ENCODE peak calls at places on chromosome 20, in four cellular contexts. Y, E, C and T are unnamed samples.

GRCh38 chr20:43238833-43239232 is 49.1 kb upstream of the PTPRT start:
- DNase-seq in Y (no peak), E (no peak), C (no peak), T (no peak)

GRCh38 chr20:23135449-23136447 is 49.6 kb upstream of the CD93 start:
- DNase-seq in Y (no peak), E (no peak), C (no peak), T (no peak)

GRCh38 chr20:58709703-58710039 is 17.1 kb downstream of the NPEPL1 start:
- DNase-seq in Y (no peak), E (no peak), C (no peak), T (no peak)

GRCh38 chr20:21615617-21616080 is 89.8 kb upstream of the PAX1 start:
- DNase-seq in Y (peak), E (peak), C (peak), T (peak)

GRCh38 chr20:50015993-50016770 is 33.4 kb downstream of the SNAI1 start:
- DNase-seq in Y (no peak), E (no peak), C (no peak), T (no peak)

GRCh38 chr20:32301719-32302506 is 24.5 kb downstream of the KIF3B start:
- DNase-seq in Y (no peak), E (no peak), C (no peak), T (no peak)

GRCh38 chr20:4064118-4064962 is 49.0 kb upstream of the RNF24 start:
- DNase-seq in Y (no peak), E (no peak), C (peak), T (no peak)

GRCh38 chr20:49344975-49345374 is 67.1 kb upstream of the ZNFX1 start:
- DNase-seq in Y (no peak), E (no peak), C (peak), T (no peak)

GRCh38 chr20:5947276-5947675 is 3.1 kb downstream of the TRMT6 start:
- DNase-seq in Y (no peak), E (no peak), C (no peak), T (no peak)

GRCh38 chr20:23928788-23929187 is 49.2 kb upstream of the CST5 start:
- DNase-seq in Y (no peak), E (no peak), C (no peak), T (peak)

GRCh38 chr20:54004397-54004940 is 65.9 kb downstream of the BCAS1 start:
- DNase-seq in Y (peak), E (no peak), C (no peak), T (no peak)

GRCh38 chr20:17558154-17558940 is 11.5 kb upstream of the DSTN start:
- DNase-seq in Y (no peak), E (no peak), C (peak), T (no peak)

GRCh38 chr20:47311967-47312681 is 44.4 kb downstream of the ZMYND8 start:
- DNase-seq in Y (no peak), E (no peak), C (no peak), T (no peak)

GRCh38 chr20:63129376-63129965 is 86.5 kb downstream of the YTHDF1 start:
- DNase-seq in Y (no peak), E (no peak), C (no peak), T (no peak)

GRCh38 chr20:48898210-48898609 is 23.3 kb upstream of the ARFGEF2 start:
- DNase-seq in Y (no peak), E (no peak), C (no peak), T (no peak)

GRCh38 chr20:402496-402885 is 5.6 kb upstream of the RBCK1 start:
- DNase-seq in Y (no peak), E (no peak), C (no peak), T (no peak)

GRCh38 chr20:43846516-43846905 is 68.1 kb upstream of the TOX2 start:
- DNase-seq in Y (no peak), E (no peak), C (no peak), T (no peak)

GRCh38 chr20:48702388-48703041 is 125.3 kb downstream of the PREX1 start:
- DNase-seq in Y (no peak), E (no peak), C (no peak), T (no peak)

GRCh38 chr20:17610566-17611289 is 40.9 kb downstream of the DSTN start:
- DNase-seq in Y (peak), E (peak), C (no peak), T (peak)

GRCh38 chr20:48257833-48258232 is 472.6 kb upstream of the SULF2 start:
- DNase-seq in Y (no peak), E (no peak), C (no peak), T (no peak)

GRCh38 chr20:13786143-13786828 is 1.5 kb downstream of the NDUFAF5 start:
- DNase-seq in Y (no peak), E (no peak), C (no peak), T (no peak)

GRCh38 chr20:58700121-58700780 is 7.7 kb downstream of the NPEPL1 start:
- DNase-seq in Y (no peak), E (no peak), C (no peak), T (no peak)

GRCh38 chr20:2059411-2059810 is 42.2 kb upstream of the STK35 start:
- DNase-seq in Y (no peak), E (no peak), C (no peak), T (no peak)

GRCh38 chr20:37984018-37984785 is 49.1 kb downstream of the TTI1 start:
- DNase-seq in Y (no peak), E (no peak), C (no peak), T (no peak)

GRCh38 chr20:14116037-14116436 is 120.7 kb downstream of the MACROD2 start:
- DNase-seq in Y (no peak), E (no peak), C (no peak), T (no peak)

GRCh38 chr20:36856196-36856595 is 19.7 kb upstream of the TLDC2 start:
- DNase-seq in Y (no peak), E (no peak), C (peak), T (no peak)

GRCh38 chr20:17646209-17646717 is 35.8 kb downstream of the RRBP1 start:
- DNase-seq in Y (no peak), E (no peak), C (no peak), T (no peak)

GRCh38 chr20:17024513-17025105 is 202.2 kb upstream of the PCSK2 start:
- DNase-seq in Y (no peak), E (no peak), C (no peak), T (no peak)

GRCh38 chr20:59677586-59677985 is 73.2 kb downstream of the PHACTR3 start:
- DNase-seq in Y (no peak), E (no peak), C (no peak), T (no peak)

GRCh38 chr20:61161649-61162210 is 90.3 kb upstream of the CDH4 start:
- DNase-seq in Y (no peak), E (no peak), C (no peak), T (no peak)

GRCh38 chr20:32158351-32158750 is 48.8 kb downstream of the TM9SF4 start:
- DNase-seq in Y (no peak), E (no peak), C (no peak), T (no peak)

GRCh38 chr20:35344354-35344837 is 52.2 kb upstream of the FAM83C start:
- DNase-seq in Y (no peak), E (no peak), C (no peak), T (no peak)

GRCh38 chr20:38098952-38099351 is 65.4 kb downstream of the RPRD1B start:
- DNase-seq in Y (no peak), E (no peak), C (no peak), T (no peak)

GRCh38 chr20:21323640-21324039 is 20.5 kb downstream of the XRN2 start:
- DNase-seq in Y (no peak), E (no peak), C (no peak), T (no peak)

GRCh38 chr20:45383131-45383530 is 5.0 kb upstream of the TP53TG5 start:
- DNase-seq in Y (no peak), E (no peak), C (no peak), T (no peak)

GRCh38 chr20:53899351-53900167 is 170.8 kb downstream of the BCAS1 start:
- DNase-seq in Y (peak), E (peak), C (no peak), T (peak)

GRCh38 chr20:4469910-4470309 is 251.8 kb upstream of the PRND start:
- DNase-seq in Y (no peak), E (no peak), C (no peak), T (no peak)

GRCh38 chr20:137668-138131 is 4.7 kb upstream of the DEFB126 start:
- DNase-seq in Y (no peak), E (no peak), C (no peak), T (no peak)

GRCh38 chr20:21238400-21238799 is 64.7 kb upstream of the XRN2 start:
- DNase-seq in Y (no peak), E (no peak), C (no peak), T (no peak)

GRCh38 chr20:61913423-61914225 is 152.1 kb downstream of the TAF4 start:
- DNase-seq in Y (no peak), E (no peak), C (no peak), T (no peak)